ENCODE peak calls at places on chromosome 5, in four cellular contexts. K, E, L and V are unnamed samples.

GRCh38 chr5:68423154-68423811 is 207.7 kb downstream of the PIK3R1 start:
- DNase-seq in K (no peak), E (no peak), L (no peak), V (no peak)

GRCh38 chr5:129204525-129204924 is 110.0 kb downstream of the ISOC1 start:
- DNase-seq in K (no peak), E (no peak), L (peak), V (no peak)

GRCh38 chr5:126339215-126339805 is 83.9 kb upstream of the GRAMD2B start:
- DNase-seq in K (peak), E (peak), L (peak), V (no peak)

GRCh38 chr5:149439899-149440655 is 61.0 kb upstream of the IL17B start:
- DNase-seq in K (no peak), E (peak), L (no peak), V (peak)

GRCh38 chr5:81789033-81789432 is 38.1 kb upstream of the SSBP2 start:
- DNase-seq in K (no peak), E (no peak), L (no peak), V (no peak)

GRCh38 chr5:133727636-133728035 is 115.3 kb upstream of the FSTL4 start:
- DNase-seq in K (no peak), E (no peak), L (no peak), V (no peak)

GRCh38 chr5:30500513-30500912 is 693.0 kb upstream of the CDH6 start:
- DNase-seq in K (no peak), E (no peak), L (no peak), V (no peak)

GRCh38 chr5:132055441-132055807 is 5.0 kb upstream of the IL3 start:
- DNase-seq in K (no peak), E (no peak), L (no peak), V (no peak)

GRCh38 chr5:133868946-133869674 is 99.3 kb downstream of the C5orf15 start:
- DNase-seq in K (peak), E (peak), L (peak), V (peak)

GRCh38 chr5:2103940-2104339 is 221.2 kb upstream of the IRX4 start:
- DNase-seq in K (no peak), E (peak), L (no peak), V (no peak)

GRCh38 chr5:60261732-60262131 is 368.2 kb upstream of the PDE4D start:
- DNase-seq in K (no peak), E (no peak), L (no peak), V (no peak)

GRCh38 chr5:40027395-40027794 is 602.6 kb upstream of the DAB2 start:
- DNase-seq in K (no peak), E (no peak), L (no peak), V (no peak)

GRCh38 chr5:67209141-67209771 is 12.7 kb upstream of the CD180 start:
- DNase-seq in K (peak), E (peak), L (peak), V (peak)

GRCh38 chr5:60668715-60669304 is 31.2 kb downstream of the DEPDC1B start:
- DNase-seq in K (peak), E (no peak), L (peak), V (no peak)

GRCh38 chr5:81755320-81755719 is 4.4 kb upstream of the SSBP2 start:
- DNase-seq in K (no peak), E (peak), L (peak), V (peak)

GRCh38 chr5:8842906-8843590 is 702.8 kb downstream of the SEMA5A start:
- DNase-seq in K (no peak), E (peak), L (peak), V (no peak)

GRCh38 chr5:53287573-53287972 is 178.0 kb upstream of the MOCS2 start:
- DNase-seq in K (no peak), E (no peak), L (no peak), V (no peak)

GRCh38 chr5:103224118-103224893 is 34.3 kb upstream of the MACIR start:
- DNase-seq in K (peak), E (peak), L (peak), V (no peak)

GRCh38 chr5:156366536-156366935 is 39.6 kb downstream of the SGCD start:
- DNase-seq in K (no peak), E (no peak), L (peak), V (no peak)

GRCh38 chr5:30894811-30895210 is 298.7 kb upstream of the CDH6 start:
- DNase-seq in K (no peak), E (no peak), L (peak), V (no peak)

GRCh38 chr5:159330131-159330530 is at the start of gene IL12B:
- DNase-seq in K (no peak), E (peak), L (peak), V (no peak)

GRCh38 chr5:56211298-56211865 is 21.7 kb downstream of the ANKRD55 start:
- DNase-seq in K (no peak), E (peak), L (peak), V (no peak)

GRCh38 chr5:176151286-176151685 is 86.9 kb upstream of the SIMC1 start:
- DNase-seq in K (no peak), E (peak), L (peak), V (no peak)

GRCh38 chr5:144369001-144369400 is 198.3 kb downstream of the KCTD16 start:
- DNase-seq in K (peak), E (no peak), L (no peak), V (peak)